ENCODE peak calls at places on chromosomes 2 and 18, in ten cellular contexts. One of them, this sample, is unnamed.
A peak's percentile ranks its signal among the peaks of the same experiment; 100 is the strongest.

GRCh38 chr2:236179653-236180500 is 11.7 kb upstream of the GBX2 start:
- DNase-seq in stimulated activated CD4-positive, alpha-beta T cell treated with anti-CD3 and anti-CD28 coated beads, Interleukin-15, amount 100 ng/mL, for 24 hours: no peak
- DNase-seq in endodermal cell: peak; percentile 59
- DNase-seq in NCI-H2171 treated with DMSO at 0.1 percent for 48 hours: no peak
- DNase-seq in IMR-90: peak; percentile 20
- DNase-seq in ovary: no peak
- DNase-seq in HTR-8/SVneo: peak; percentile 18
- DNase-seq in retina: peak; percentile 43
- DNase-seq in testis: no peak
- DNase-seq in cerebellum: no peak
- DNase-seq in this sample: peak; percentile 28

GRCh38 chr2:227033471-227034148 is 130.4 kb downstream of the COL4A4 start:
- DNase-seq in cerebellum: no peak
- DNase-seq in endodermal cell: peak; percentile 95
- DNase-seq in testis: peak; percentile 58
- DNase-seq in retina: peak; percentile 34
- DNase-seq in IMR-90: peak; percentile 32
- DNase-seq in stimulated activated CD4-positive, alpha-beta T cell treated with anti-CD3 and anti-CD28 coated beads, Interleukin-15, amount 100 ng/mL, for 24 hours: peak; percentile 46
- DNase-seq in ovary: no peak
- DNase-seq in NCI-H2171 treated with DMSO at 0.1 percent for 48 hours: no peak
- DNase-seq in HTR-8/SVneo: peak; percentile 36
- DNase-seq in this sample: peak; percentile 81

GRCh38 chr2:157339965-157340655 is 14.5 kb upstream of the ERMN start:
- DNase-seq in IMR-90: peak; percentile 32
- DNase-seq in ovary: no peak
- DNase-seq in NCI-H2171 treated with DMSO at 0.1 percent for 48 hours: peak; percentile 67
- DNase-seq in cerebellum: no peak
- DNase-seq in retina: no peak
- DNase-seq in endodermal cell: no peak
- DNase-seq in HTR-8/SVneo: no peak
- DNase-seq in testis: no peak
- DNase-seq in stimulated activated CD4-positive, alpha-beta T cell treated with anti-CD3 and anti-CD28 coated beads, Interleukin-15, amount 100 ng/mL, for 24 hours: no peak
- DNase-seq in this sample: no peak

GRCh38 chr2:139214806-139215205 is 434.6 kb upstream of the NXPH2 start:
- DNase-seq in IMR-90: no peak
- DNase-seq in retina: no peak
- DNase-seq in ovary: no peak
- DNase-seq in stimulated activated CD4-positive, alpha-beta T cell treated with anti-CD3 and anti-CD28 coated beads, Interleukin-15, amount 100 ng/mL, for 24 hours: no peak
- DNase-seq in endodermal cell: no peak
- DNase-seq in NCI-H2171 treated with DMSO at 0.1 percent for 48 hours: no peak
- DNase-seq in testis: no peak
- DNase-seq in HTR-8/SVneo: no peak
- DNase-seq in cerebellum: no peak
- DNase-seq in this sample: no peak

GRCh38 chr2:190110131-190110530 is 47.6 kb upstream of the MSTN start:
- DNase-seq in retina: no peak
- DNase-seq in endodermal cell: no peak
- DNase-seq in cerebellum: no peak
- DNase-seq in ovary: no peak
- DNase-seq in NCI-H2171 treated with DMSO at 0.1 percent for 48 hours: no peak
- DNase-seq in HTR-8/SVneo: no peak
- DNase-seq in testis: no peak
- DNase-seq in IMR-90: peak; percentile 51
- DNase-seq in stimulated activated CD4-positive, alpha-beta T cell treated with anti-CD3 and anti-CD28 coated beads, Interleukin-15, amount 100 ng/mL, for 24 hours: no peak
- DNase-seq in this sample: peak; percentile 87

GRCh38 chr18:44602380-44602779 is 78.3 kb upstream of the SETBP1 start:
- DNase-seq in retina: no peak
- DNase-seq in endodermal cell: no peak
- DNase-seq in HTR-8/SVneo: no peak
- DNase-seq in NCI-H2171 treated with DMSO at 0.1 percent for 48 hours: no peak
- DNase-seq in testis: no peak
- DNase-seq in cerebellum: no peak
- DNase-seq in stimulated activated CD4-positive, alpha-beta T cell treated with anti-CD3 and anti-CD28 coated beads, Interleukin-15, amount 100 ng/mL, for 24 hours: no peak
- DNase-seq in ovary: no peak
- DNase-seq in IMR-90: no peak
- DNase-seq in this sample: peak; percentile 49

GRCh38 chr18:77025123-77025522 is 107.5 kb downstream of the MBP start:
- DNase-seq in endodermal cell: no peak
- DNase-seq in IMR-90: no peak
- DNase-seq in HTR-8/SVneo: no peak
- DNase-seq in testis: no peak
- DNase-seq in NCI-H2171 treated with DMSO at 0.1 percent for 48 hours: no peak
- DNase-seq in cerebellum: no peak
- DNase-seq in ovary: no peak
- DNase-seq in retina: no peak
- DNase-seq in stimulated activated CD4-positive, alpha-beta T cell treated with anti-CD3 and anti-CD28 coated beads, Interleukin-15, amount 100 ng/mL, for 24 hours: no peak
- DNase-seq in this sample: no peak

GRCh38 chr2:234269769-234270204 is 219.3 kb downstream of the SPP2 start:
- DNase-seq in retina: no peak
- DNase-seq in IMR-90: peak; percentile 71
- DNase-seq in stimulated activated CD4-positive, alpha-beta T cell treated with anti-CD3 and anti-CD28 coated beads, Interleukin-15, amount 100 ng/mL, for 24 hours: no peak
- DNase-seq in HTR-8/SVneo: no peak
- DNase-seq in NCI-H2171 treated with DMSO at 0.1 percent for 48 hours: no peak
- DNase-seq in endodermal cell: no peak
- DNase-seq in ovary: no peak
- DNase-seq in cerebellum: no peak
- DNase-seq in testis: no peak
- DNase-seq in this sample: peak; percentile 85

GRCh38 chr2:237254911-237255578 is 158.9 kb downstream of the COL6A3 start:
- DNase-seq in endodermal cell: no peak
- DNase-seq in ovary: no peak
- DNase-seq in cerebellum: no peak
- DNase-seq in retina: no peak
- DNase-seq in stimulated activated CD4-positive, alpha-beta T cell treated with anti-CD3 and anti-CD28 coated beads, Interleukin-15, amount 100 ng/mL, for 24 hours: no peak
- DNase-seq in testis: no peak
- DNase-seq in IMR-90: peak; percentile 92
- DNase-seq in NCI-H2171 treated with DMSO at 0.1 percent for 48 hours: no peak
- DNase-seq in HTR-8/SVneo: peak; percentile 51
- DNase-seq in this sample: peak; percentile 88

GRCh38 chr2:196967126-196967525 is 40.6 kb upstream of the PGAP1 start:
- DNase-seq in endodermal cell: no peak
- DNase-seq in HTR-8/SVneo: no peak
- DNase-seq in stimulated activated CD4-positive, alpha-beta T cell treated with anti-CD3 and anti-CD28 coated beads, Interleukin-15, amount 100 ng/mL, for 24 hours: no peak
- DNase-seq in ovary: no peak
- DNase-seq in testis: peak; percentile 15
- DNase-seq in cerebellum: no peak
- DNase-seq in NCI-H2171 treated with DMSO at 0.1 percent for 48 hours: peak; percentile 31
- DNase-seq in IMR-90: peak; percentile 53
- DNase-seq in retina: no peak
- DNase-seq in this sample: peak; percentile 56

GRCh38 chr2:45992746-45993475 is 304.3 kb upstream of the EPAS1 start:
- DNase-seq in NCI-H2171 treated with DMSO at 0.1 percent for 48 hours: no peak
- DNase-seq in endodermal cell: no peak
- DNase-seq in HTR-8/SVneo: no peak
- DNase-seq in stimulated activated CD4-positive, alpha-beta T cell treated with anti-CD3 and anti-CD28 coated beads, Interleukin-15, amount 100 ng/mL, for 24 hours: no peak
- DNase-seq in retina: no peak
- DNase-seq in ovary: no peak
- DNase-seq in testis: no peak
- DNase-seq in IMR-90: no peak
- DNase-seq in cerebellum: no peak
- DNase-seq in this sample: no peak

GRCh38 chr2:28152585-28153284 is 239.9 kb upstream of the FOSL2 start:
- DNase-seq in HTR-8/SVneo: no peak
- DNase-seq in IMR-90: peak; percentile 45
- DNase-seq in ovary: no peak
- DNase-seq in testis: no peak
- DNase-seq in cerebellum: no peak
- DNase-seq in endodermal cell: no peak
- DNase-seq in retina: no peak
- DNase-seq in NCI-H2171 treated with DMSO at 0.1 percent for 48 hours: no peak
- DNase-seq in stimulated activated CD4-positive, alpha-beta T cell treated with anti-CD3 and anti-CD28 coated beads, Interleukin-15, amount 100 ng/mL, for 24 hours: no peak
- DNase-seq in this sample: peak; percentile 17

GRCh38 chr2:185522472-185522871 is 216.1 kb upstream of the FSIP2 start:
- DNase-seq in cerebellum: no peak
- DNase-seq in endodermal cell: no peak
- DNase-seq in stimulated activated CD4-positive, alpha-beta T cell treated with anti-CD3 and anti-CD28 coated beads, Interleukin-15, amount 100 ng/mL, for 24 hours: no peak
- DNase-seq in ovary: no peak
- DNase-seq in testis: no peak
- DNase-seq in NCI-H2171 treated with DMSO at 0.1 percent for 48 hours: no peak
- DNase-seq in retina: no peak
- DNase-seq in IMR-90: no peak
- DNase-seq in HTR-8/SVneo: no peak
- DNase-seq in this sample: no peak

GRCh38 chr2:98234763-98235162 is 111.5 kb upstream of the CNGA3 start:
- DNase-seq in ovary: no peak
- DNase-seq in IMR-90: no peak
- DNase-seq in HTR-8/SVneo: no peak
- DNase-seq in NCI-H2171 treated with DMSO at 0.1 percent for 48 hours: no peak
- DNase-seq in retina: peak; percentile 51
- DNase-seq in cerebellum: peak; percentile 27
- DNase-seq in stimulated activated CD4-positive, alpha-beta T cell treated with anti-CD3 and anti-CD28 coated beads, Interleukin-15, amount 100 ng/mL, for 24 hours: no peak
- DNase-seq in testis: no peak
- DNase-seq in endodermal cell: no peak
- DNase-seq in this sample: no peak

GRCh38 chr2:171541202-171541884 is 19.1 kb downstream of the CYBRD1 start:
- DNase-seq in ovary: no peak
- DNase-seq in HTR-8/SVneo: no peak
- DNase-seq in cerebellum: no peak
- DNase-seq in retina: no peak
- DNase-seq in IMR-90: no peak
- DNase-seq in NCI-H2171 treated with DMSO at 0.1 percent for 48 hours: no peak
- DNase-seq in stimulated activated CD4-positive, alpha-beta T cell treated with anti-CD3 and anti-CD28 coated beads, Interleukin-15, amount 100 ng/mL, for 24 hours: peak; percentile 25
- DNase-seq in endodermal cell: peak; percentile 74
- DNase-seq in testis: peak; percentile 19
- DNase-seq in this sample: peak; percentile 29

GRCh38 chr2:201090574-201090973 is 18.8 kb downstream of the NDUFB3 start:
- DNase-seq in NCI-H2171 treated with DMSO at 0.1 percent for 48 hours: no peak
- DNase-seq in testis: no peak
- DNase-seq in HTR-8/SVneo: no peak
- DNase-seq in retina: no peak
- DNase-seq in IMR-90: no peak
- DNase-seq in stimulated activated CD4-positive, alpha-beta T cell treated with anti-CD3 and anti-CD28 coated beads, Interleukin-15, amount 100 ng/mL, for 24 hours: no peak
- DNase-seq in cerebellum: no peak
- DNase-seq in ovary: no peak
- DNase-seq in endodermal cell: peak; percentile 50
- DNase-seq in this sample: no peak

GRCh38 chr2:20212459-20212870 is 12.5 kb downstream of the SDC1 start:
- DNase-seq in ovary: peak; percentile 44
- DNase-seq in endodermal cell: peak; percentile 62
- DNase-seq in NCI-H2171 treated with DMSO at 0.1 percent for 48 hours: peak; percentile 91
- DNase-seq in cerebellum: no peak
- DNase-seq in stimulated activated CD4-positive, alpha-beta T cell treated with anti-CD3 and anti-CD28 coated beads, Interleukin-15, amount 100 ng/mL, for 24 hours: no peak
- DNase-seq in testis: no peak
- DNase-seq in retina: peak; percentile 60
- DNase-seq in IMR-90: peak; percentile 51
- DNase-seq in HTR-8/SVneo: peak; percentile 91
- DNase-seq in this sample: no peak

GRCh38 chr2:3666613-3666975 is 8.6 kb downstream of the ALLC start:
- DNase-seq in stimulated activated CD4-positive, alpha-beta T cell treated with anti-CD3 and anti-CD28 coated beads, Interleukin-15, amount 100 ng/mL, for 24 hours: no peak
- DNase-seq in endodermal cell: peak; percentile 28
- DNase-seq in cerebellum: no peak
- DNase-seq in HTR-8/SVneo: no peak
- DNase-seq in retina: no peak
- DNase-seq in NCI-H2171 treated with DMSO at 0.1 percent for 48 hours: no peak
- DNase-seq in testis: no peak
- DNase-seq in ovary: no peak
- DNase-seq in IMR-90: no peak
- DNase-seq in this sample: no peak

GRCh38 chr2:106165556-106165955 is 28.5 kb downstream of the UXS1 start:
- DNase-seq in cerebellum: no peak
- DNase-seq in ovary: no peak
- DNase-seq in endodermal cell: no peak
- DNase-seq in HTR-8/SVneo: no peak
- DNase-seq in stimulated activated CD4-positive, alpha-beta T cell treated with anti-CD3 and anti-CD28 coated beads, Interleukin-15, amount 100 ng/mL, for 24 hours: no peak
- DNase-seq in retina: peak; percentile 66
- DNase-seq in NCI-H2171 treated with DMSO at 0.1 percent for 48 hours: no peak
- DNase-seq in IMR-90: no peak
- DNase-seq in testis: no peak
- DNase-seq in this sample: no peak

This sample was measured in fibroblast of the aortic adventitia.